ENCODE peak calls at places on chromosome 17, in six cellular contexts. L, E, R, I, C and H are unnamed samples. For H3K9me3 and H3K4me1, the result is how much of the 10 kb centered on the place peaks cover.

GRCh38 chr17:19386276-19386863 is 620 bp downstream of the MFAP4 start:
- DNase-seq in L (peak), E (peak), R (no peak), C (peak), I (peak), H (peak)

GRCh38 chr17:4178651-4179050 is 35.7 kb downstream of the CYB5D2 start:
- DNase-seq in I (no peak), L (no peak), C (no peak), R (no peak), E (no peak), H (no peak)

GRCh38 chr17:5618511-5618910 is 34.2 kb upstream of the NLRP1 start:
- DNase-seq in L (no peak), I (no peak), E (no peak), C (no peak), R (no peak), H (no peak)

GRCh38 chr17:45016823-45017222 is 34.6 kb downstream of the DCAKD start:
- DNase-seq in L (no peak), E (peak), I (no peak), C (no peak), R (no peak), H (no peak)

GRCh38 chr17:13940858-13941665 is 128.2 kb upstream of the COX10 start:
- DNase-seq in C (no peak), I (no peak), L (no peak), E (peak), R (no peak), H (no peak)

GRCh38 chr17:14688134-14688533 is 387.3 kb downstream of the HS3ST3B1 start:
- DNase-seq in E (no peak), L (no peak), C (no peak), R (no peak), I (no peak), H (no peak)

GRCh38 chr17:74682442-74683190 is 30.1 kb downstream of the CD300LF start:
- DNase-seq in I (no peak), L (no peak), R (no peak), C (no peak), E (no peak), H (no peak)

GRCh38 chr17:49742256-49742655 is 21.7 kb downstream of the FAM117A start:
- DNase-seq in R (no peak), C (no peak), I (no peak), L (no peak), E (no peak), H (no peak)

GRCh38 chr17:41697122-41697962 is 8.7 kb downstream of the EIF1 start:
- DNase-seq in R (no peak), C (peak), L (peak), I (peak), E (no peak), H (peak)

GRCh38 chr17:32878211-32878610 is 1.3 kb upstream of the MYO1D start:
- DNase-seq in E (no peak), I (peak), C (peak), R (no peak), L (peak), H (peak)

GRCh38 chr17:41678907-41679739 is 9.6 kb upstream of the EIF1 start:
- DNase-seq in I (no peak), E (no peak), R (peak), C (no peak), L (no peak), H (no peak)

GRCh38 chr17:49850772-49851386 is 3.0 kb upstream of the TAC4 start:
- DNase-seq in L (no peak), E (no peak), I (no peak), C (no peak), R (no peak), H (no peak)

GRCh38 chr17:20121359-20122235 is 112.4 kb downstream of the SPECC1 start:
- DNase-seq in I (no peak), E (peak), L (peak), R (peak), C (peak), H (peak)

GRCh38 chr17:36705651-36706436 is 104.5 kb downstream of the MRM1 start:
- DNase-seq in R (no peak), I (no peak), L (no peak), C (peak), E (peak), H (peak)

GRCh38 chr17:80069886-80070177 is 31.5 kb upstream of the GAA start:
- DNase-seq in L (peak), E (no peak), C (peak), I (no peak), R (no peak), H (no peak)

GRCh38 chr17:34169501-34169900 is 85.6 kb upstream of the CCL2 start:
- DNase-seq in R (no peak), I (no peak), L (no peak), C (no peak), E (no peak), H (no peak)

GRCh38 chr17:74864297-74864865 is 4.7 kb upstream of the GRIN2C start:
- DNase-seq in I (no peak), C (no peak), L (no peak), R (no peak), E (no peak), H (no peak)

GRCh38 chr17:60139438-60140285 is 10.1 kb upstream of the CA4 start:
- DNase-seq in L (peak), I (no peak), C (peak), R (no peak), E (peak), H (peak)

GRCh38 chr17:41140360-41141132 is at the start of gene KRTAP4-6:
- DNase-seq in C (no peak), R (no peak), I (no peak), E (no peak), L (no peak), H (no peak)

GRCh38 chr17:3910420-3911270 is 5.6 kb downstream of the P2RX1 start:
- DNase-seq in R (no peak), I (no peak), C (no peak), E (no peak), L (no peak), H (no peak)

GRCh38 chr17:77485089-77485833 is 344.5 kb downstream of the SEC14L1 start:
- DNase-seq in C (no peak), E (no peak), I (no peak), R (no peak), L (no peak), H (no peak)

GRCh38 chr17:246226-246625 is 64.8 kb upstream of the DOC2B start:
- DNase-seq in L (no peak), R (no peak), C (peak), E (no peak), I (peak), H (no peak)

GRCh38 chr17:6775871-6776405 is at the start of gene FBXO39:
- DNase-seq in C (no peak), E (no peak), L (no peak), I (no peak), R (no peak), H (no peak)
- H3K9me3 ChIP-seq in C (under half), E (under half), L (under half), I (under half), R (under half), H (under half)

GRCh38 chr17:76480676-76481075 is 13.3 kb downstream of the AANAT start:
- DNase-seq in L (no peak), C (no peak), R (no peak), I (no peak), E (no peak), H (no peak)
- H3K4me1 ChIP-seq in L (under half), C (under half), R (half or more), I (under half), E (under half), H (under half)

DNA sequence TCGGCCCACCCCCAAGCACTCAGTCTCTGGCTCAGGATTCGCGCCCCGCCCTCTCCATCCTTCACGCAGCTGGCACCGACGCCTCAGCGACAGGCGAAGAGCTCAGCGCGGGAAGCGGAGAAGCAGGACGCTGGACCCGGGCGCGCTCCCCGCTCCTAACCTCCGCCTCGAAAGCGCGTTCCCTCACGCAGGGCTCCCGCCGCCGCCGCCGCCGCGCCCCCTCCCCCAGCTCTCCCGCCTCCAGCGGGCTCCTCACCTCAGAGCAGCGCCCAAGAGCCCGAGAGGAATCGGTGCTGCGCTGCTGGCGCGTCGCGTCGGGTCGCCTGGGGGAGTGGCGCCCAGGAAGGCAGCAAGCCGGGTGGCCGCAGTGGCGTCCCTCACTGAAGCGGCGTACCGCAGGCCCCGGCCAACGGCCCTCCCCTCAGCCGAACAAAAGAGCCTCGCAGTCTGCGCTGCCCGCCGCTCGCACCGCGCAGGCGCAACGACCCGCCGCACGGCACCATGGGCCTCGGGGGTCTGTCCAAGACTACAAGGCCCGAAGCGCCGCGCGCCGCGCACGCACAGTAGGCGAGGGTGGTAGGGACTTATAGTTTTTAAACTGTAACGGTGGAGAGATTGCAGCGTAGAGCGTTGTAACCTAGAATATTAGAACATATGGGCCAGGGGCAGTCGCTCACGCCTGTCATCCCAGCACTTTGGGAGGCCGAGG is at the start of gene CBX1:
- DNase-seq in I (peak), E (peak), R (peak), L (peak), C (peak), H (peak)
- TF ChIP-seq POLR2A in I (no peak), E (peak), R (peak), L (peak), C (peak), H (no peak)

DNA sequence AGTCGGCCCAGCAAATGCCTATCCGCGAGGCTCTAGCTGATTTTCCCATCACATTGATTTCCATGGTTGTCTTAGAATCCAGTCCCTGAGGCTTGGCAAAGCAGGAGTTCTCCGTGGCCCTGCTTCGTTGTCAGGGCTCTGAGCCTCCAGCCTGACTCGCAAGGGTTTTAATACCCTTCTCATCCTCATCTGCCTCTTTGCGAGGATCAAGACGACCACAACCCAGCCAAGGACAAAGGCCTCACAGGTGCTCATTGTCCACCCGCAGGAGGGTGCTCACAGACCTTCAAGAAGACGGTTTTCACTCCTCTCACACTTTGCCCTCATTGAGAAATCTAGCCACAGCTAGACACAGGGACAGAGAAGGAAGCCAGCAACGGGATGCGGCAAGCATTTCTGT is 610.8 kb downstream of the KCNJ18 start:
- DNase-seq in L (no peak), E (no peak), R (no peak), I (no peak), C (no peak), H (no peak)
- H3K9me3 ChIP-seq in L (under half), E (under half), R (under half), I (under half), C (under half), H (half or more)